ENCODE peak calls at places on chromosomes 11 and 22, in eight cellular contexts. One of them, this sample, is unnamed.

GRCh38 chr11:65445101-65445603 is 22.6 kb downstream of the NEAT1 start:
- DNase-seq in substantia nigra: no peak
- DNase-seq in right atrium auricular region: peak; percentile 65
- DNase-seq in tibial nerve: no peak
- DNase-seq in cardiac muscle cell: peak; percentile 43
- DNase-seq in tibial artery: no peak
- DNase-seq in left ventricle myocardium inferior: no peak
- DNase-seq in right cardiac atrium: no peak
- DNase-seq in this sample: no peak

GRCh38 chr22:35705141-35705540 is 12.5 kb upstream of the APOL5 start:
- DNase-seq in tibial artery: no peak
- DNase-seq in right atrium auricular region: no peak
- DNase-seq in right cardiac atrium: no peak
- DNase-seq in substantia nigra: no peak
- DNase-seq in cardiac muscle cell: peak; percentile 87
- DNase-seq in left ventricle myocardium inferior: no peak
- DNase-seq in tibial nerve: no peak
- DNase-seq in this sample: no peak

GRCh38 chr11:86676533-86677154 is 4.2 kb upstream of the ME3 start:
- DNase-seq in substantia nigra: no peak
- DNase-seq in tibial artery: no peak
- DNase-seq in left ventricle myocardium inferior: no peak
- DNase-seq in right cardiac atrium: no peak
- DNase-seq in right atrium auricular region: no peak
- DNase-seq in tibial nerve: no peak
- DNase-seq in cardiac muscle cell: peak; percentile 27
- DNase-seq in this sample: no peak

GRCh38 chr11:1120532-1121342 is 37.0 kb upstream of the MUC5AC start:
- DNase-seq in cardiac muscle cell: no peak
- DNase-seq in tibial artery: peak; percentile 16
- DNase-seq in tibial nerve: no peak
- DNase-seq in substantia nigra: no peak
- DNase-seq in right atrium auricular region: no peak
- DNase-seq in right cardiac atrium: peak; percentile 56
- DNase-seq in left ventricle myocardium inferior: no peak
- DNase-seq in this sample: peak; percentile 47

GRCh38 chr11:67614730-67615454 is 8.2 kb downstream of the NDUFV1 start:
- DNase-seq in cardiac muscle cell: no peak
- DNase-seq in left ventricle myocardium inferior: no peak
- DNase-seq in right atrium auricular region: no peak
- DNase-seq in substantia nigra: no peak
- DNase-seq in tibial artery: no peak
- DNase-seq in tibial nerve: no peak
- DNase-seq in right cardiac atrium: peak; percentile 59
- DNase-seq in this sample: no peak

GRCh38 chr11:74707602-74708510 is 23.4 kb downstream of the CHRDL2 start:
- DNase-seq in cardiac muscle cell: no peak
- DNase-seq in right atrium auricular region: no peak
- DNase-seq in tibial nerve: no peak
- DNase-seq in right cardiac atrium: peak; percentile 14
- DNase-seq in tibial artery: no peak
- DNase-seq in substantia nigra: no peak
- DNase-seq in left ventricle myocardium inferior: no peak
- DNase-seq in this sample: no peak

GRCh38 chr11:114163830-114164401 is 104.4 kb downstream of the ZBTB16 start:
- DNase-seq in left ventricle myocardium inferior: peak; percentile 48
- DNase-seq in right cardiac atrium: no peak
- DNase-seq in cardiac muscle cell: peak; percentile 70
- DNase-seq in tibial nerve: peak; percentile 74
- DNase-seq in substantia nigra: no peak
- DNase-seq in tibial artery: peak; percentile 82
- DNase-seq in right atrium auricular region: peak; percentile 85
- DNase-seq in this sample: peak; percentile 95

GRCh38 chr11:88799749-88800500 is 265.9 kb downstream of the GRM5 start:
- DNase-seq in right atrium auricular region: no peak
- DNase-seq in cardiac muscle cell: no peak
- DNase-seq in tibial artery: no peak
- DNase-seq in substantia nigra: no peak
- DNase-seq in left ventricle myocardium inferior: no peak
- DNase-seq in right cardiac atrium: no peak
- DNase-seq in tibial nerve: no peak
- DNase-seq in this sample: no peak

GRCh38 chr11:34773211-34773610 is 143.0 kb downstream of the APIP start:
- DNase-seq in substantia nigra: no peak
- DNase-seq in left ventricle myocardium inferior: no peak
- DNase-seq in right cardiac atrium: no peak
- DNase-seq in right atrium auricular region: no peak
- DNase-seq in tibial artery: no peak
- DNase-seq in tibial nerve: no peak
- DNase-seq in cardiac muscle cell: no peak
- DNase-seq in this sample: no peak

GRCh38 chr22:42330953-42331525 is 60.6 kb upstream of the TCF20 start:
- DNase-seq in left ventricle myocardium inferior: no peak
- DNase-seq in right cardiac atrium: no peak
- DNase-seq in tibial artery: no peak
- DNase-seq in substantia nigra: peak; percentile 34
- DNase-seq in tibial nerve: no peak
- DNase-seq in cardiac muscle cell: no peak
- DNase-seq in right atrium auricular region: no peak
- DNase-seq in this sample: no peak

GRCh38 chr22:43534916-43535315 is 123.1 kb downstream of the MPPED1 start:
- DNase-seq in tibial artery: no peak
- DNase-seq in left ventricle myocardium inferior: no peak
- DNase-seq in right cardiac atrium: no peak
- DNase-seq in tibial nerve: no peak
- DNase-seq in cardiac muscle cell: no peak
- DNase-seq in right atrium auricular region: no peak
- DNase-seq in substantia nigra: no peak
- DNase-seq in this sample: no peak

GRCh38 chr22:48720662-48721393 is 1106.8 kb downstream of the BRD1 start:
- DNase-seq in right cardiac atrium: peak; percentile 34
- DNase-seq in substantia nigra: no peak
- DNase-seq in cardiac muscle cell: no peak
- DNase-seq in left ventricle myocardium inferior: no peak
- DNase-seq in tibial artery: no peak
- DNase-seq in right atrium auricular region: no peak
- DNase-seq in tibial nerve: no peak
- DNase-seq in this sample: peak; percentile 32

GRCh38 chr11:129884581-129884980 is 10.8 kb downstream of the NFRKB start:
- DNase-seq in tibial nerve: no peak
- DNase-seq in right atrium auricular region: no peak
- DNase-seq in cardiac muscle cell: no peak
- DNase-seq in left ventricle myocardium inferior: no peak
- DNase-seq in tibial artery: no peak
- DNase-seq in substantia nigra: no peak
- DNase-seq in right cardiac atrium: no peak
- DNase-seq in this sample: no peak

GRCh38 chr22:46068908-46069481 is 81.3 kb upstream of the PPARA start:
- DNase-seq in substantia nigra: no peak
- DNase-seq in right atrium auricular region: no peak
- DNase-seq in tibial nerve: no peak
- DNase-seq in cardiac muscle cell: peak; percentile 48
- DNase-seq in left ventricle myocardium inferior: peak; percentile 27
- DNase-seq in tibial artery: peak; percentile 20
- DNase-seq in right cardiac atrium: peak; percentile 61
- DNase-seq in this sample: peak; percentile 71

GRCh38 chr11:32584921-32585320 is 1.3 kb downstream of the EIF3M start:
- DNase-seq in right atrium auricular region: no peak
- DNase-seq in right cardiac atrium: no peak
- DNase-seq in tibial artery: no peak
- DNase-seq in substantia nigra: no peak
- DNase-seq in cardiac muscle cell: no peak
- DNase-seq in left ventricle myocardium inferior: no peak
- DNase-seq in tibial nerve: no peak
- DNase-seq in this sample: no peak

GRCh38 chr11:117670443-117670842 is 126.6 kb downstream of the DSCAML1 start:
- DNase-seq in tibial artery: no peak
- DNase-seq in cardiac muscle cell: no peak
- DNase-seq in right cardiac atrium: no peak
- DNase-seq in left ventricle myocardium inferior: no peak
- DNase-seq in tibial nerve: no peak
- DNase-seq in substantia nigra: peak; percentile 40
- DNase-seq in right atrium auricular region: no peak
- DNase-seq in this sample: no peak

GRCh38 chr11:64885367-64886286 is 7.2 kb upstream of the EHD1 start:
- DNase-seq in cardiac muscle cell: peak; percentile 91
- DNase-seq in left ventricle myocardium inferior: no peak
- DNase-seq in tibial nerve: no peak
- DNase-seq in substantia nigra: no peak
- DNase-seq in tibial artery: no peak
- DNase-seq in right atrium auricular region: no peak
- DNase-seq in right cardiac atrium: no peak
- DNase-seq in this sample: no peak

GRCh38 chr11:110130642-110131238 is 37.5 kb downstream of the ZC3H12C start:
- DNase-seq in right atrium auricular region: no peak
- DNase-seq in substantia nigra: peak; percentile 17
- DNase-seq in cardiac muscle cell: peak; percentile 70
- DNase-seq in right cardiac atrium: no peak
- DNase-seq in left ventricle myocardium inferior: no peak
- DNase-seq in tibial nerve: no peak
- DNase-seq in tibial artery: no peak
- DNase-seq in this sample: no peak

GRCh38 chr11:110128161-110128560 is 35.0 kb downstream of the ZC3H12C start:
- DNase-seq in right atrium auricular region: no peak
- DNase-seq in cardiac muscle cell: peak; percentile 42
- DNase-seq in left ventricle myocardium inferior: no peak
- DNase-seq in tibial nerve: no peak
- DNase-seq in right cardiac atrium: no peak
- DNase-seq in substantia nigra: no peak
- DNase-seq in tibial artery: no peak
- DNase-seq in this sample: no peak

GRCh38 chr11:110133182-110133581 is 40.0 kb downstream of the ZC3H12C start:
- DNase-seq in right cardiac atrium: no peak
- DNase-seq in tibial nerve: no peak
- DNase-seq in cardiac muscle cell: no peak
- DNase-seq in substantia nigra: no peak
- DNase-seq in tibial artery: no peak
- DNase-seq in left ventricle myocardium inferior: no peak
- DNase-seq in right atrium auricular region: no peak
- DNase-seq in this sample: no peak

GRCh38 chr11:110131386-110132123 is 38.4 kb downstream of the ZC3H12C start:
- DNase-seq in tibial nerve: no peak
- DNase-seq in right cardiac atrium: no peak
- DNase-seq in left ventricle myocardium inferior: no peak
- DNase-seq in right atrium auricular region: no peak
- DNase-seq in substantia nigra: no peak
- DNase-seq in cardiac muscle cell: no peak
- DNase-seq in tibial artery: no peak
- DNase-seq in this sample: no peak

DNA sequence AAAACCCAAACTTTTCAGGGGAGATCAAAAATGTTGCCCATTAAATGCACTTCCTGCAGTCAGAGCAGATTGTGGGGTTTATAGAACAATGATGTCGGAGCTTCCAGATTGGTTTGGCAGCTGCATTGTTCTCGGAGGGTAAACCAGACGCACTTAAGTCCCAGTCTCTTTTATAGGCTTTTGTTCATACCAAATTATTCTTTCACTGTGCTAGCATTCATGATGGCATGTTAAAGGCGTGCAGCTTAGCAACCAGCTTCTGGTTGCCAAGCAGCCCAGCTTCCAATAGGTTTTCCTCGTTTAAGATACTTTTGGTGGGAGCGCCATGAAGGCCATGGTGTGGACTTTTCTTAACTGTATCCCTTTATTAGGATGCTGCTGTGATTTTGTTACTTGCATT is 40.9 kb downstream of the ZC3H12C start:
- DNase-seq in right cardiac atrium: no peak
- DNase-seq in tibial artery: no peak
- DNase-seq in right atrium auricular region: no peak
- DNase-seq in cardiac muscle cell: peak; percentile 26
- DNase-seq in tibial nerve: no peak
- DNase-seq in left ventricle myocardium inferior: no peak
- DNase-seq in substantia nigra: no peak
- DNase-seq in this sample: no peak
- H3K27ac ChIP-seq in right cardiac atrium: no peak overlapping the region
- H3K27ac ChIP-seq in tibial artery: no peak overlapping the region
- H3K27ac ChIP-seq in right atrium auricular region: no peak overlapping the region
- H3K27ac ChIP-seq in cardiac muscle cell: no peak overlapping the region
- H3K27ac ChIP-seq in tibial nerve: no peak overlapping the region
- H3K27ac ChIP-seq in left ventricle myocardium inferior: no peak overlapping the region
- H3K27ac ChIP-seq in substantia nigra: no peak overlapping the region
- H3K27ac ChIP-seq in this sample: no peak overlapping the region

GRCh38 chr22:38696606-38697005 is 4.1 kb downstream of the JOSD1 start:
- DNase-seq in tibial artery: no peak
- DNase-seq in right atrium auricular region: peak; percentile 71
- DNase-seq in substantia nigra: no peak
- DNase-seq in tibial nerve: no peak
- DNase-seq in left ventricle myocardium inferior: no peak
- DNase-seq in cardiac muscle cell: peak; percentile 83
- DNase-seq in right cardiac atrium: no peak
- DNase-seq in this sample: no peak
- H3K27ac ChIP-seq in tibial artery: peak overlapping the region; percentile 94
- H3K27ac ChIP-seq in right atrium auricular region: peak overlapping the region; percentile 100
- H3K27ac ChIP-seq in substantia nigra: peak overlapping the region; percentile 27
- H3K27ac ChIP-seq in tibial nerve: peak overlapping the region; percentile 9
- H3K27ac ChIP-seq in left ventricle myocardium inferior: peak overlapping the region; percentile 95
- H3K27ac ChIP-seq in cardiac muscle cell: no peak overlapping the region
- H3K27ac ChIP-seq in right cardiac atrium: peak overlapping the region; percentile 72
- H3K27ac ChIP-seq in this sample: peak overlapping the region; percentile 99

DNA sequence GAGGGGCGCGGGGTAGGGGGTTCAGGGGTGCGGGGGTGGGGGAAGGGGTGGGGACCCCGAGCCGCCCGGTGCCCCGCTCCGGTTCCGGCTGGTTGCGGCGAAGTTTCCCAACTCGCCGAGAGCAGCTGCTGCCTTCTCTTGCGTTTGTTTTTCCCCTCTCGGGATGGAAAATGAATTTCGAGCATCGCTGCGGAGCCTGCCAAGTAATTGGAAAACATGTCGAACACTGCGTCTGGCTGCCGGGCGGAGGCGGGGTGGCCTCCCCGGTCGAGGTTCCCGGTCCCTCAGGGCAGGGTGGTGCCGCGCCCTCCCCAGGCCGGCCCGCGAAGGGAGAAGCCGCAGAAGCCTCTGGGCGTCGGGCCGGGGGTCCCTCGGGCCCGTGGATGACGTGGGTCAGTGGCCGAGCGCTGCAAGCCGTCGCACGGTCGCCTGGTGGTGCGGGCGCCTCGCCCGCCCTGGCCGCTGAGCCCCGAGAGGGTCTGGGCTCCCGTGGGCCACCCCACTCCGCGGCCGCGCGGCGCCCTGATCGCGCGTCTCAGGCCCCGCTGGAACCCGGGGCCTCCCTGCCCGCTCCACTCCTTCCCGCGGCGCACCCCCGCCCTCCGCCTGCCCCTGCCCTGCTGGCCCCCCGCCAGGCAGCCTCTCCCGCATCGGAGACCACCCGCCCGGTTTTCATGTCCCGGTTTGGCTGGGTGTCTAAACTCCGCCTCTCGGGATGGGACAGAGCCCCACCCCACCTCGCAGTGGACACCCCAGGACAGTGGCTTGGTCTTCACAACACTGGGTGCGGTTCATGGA is 12.0 kb downstream of the SPATA19 start:
- DNase-seq in tibial artery: no peak
- DNase-seq in substantia nigra: no peak
- DNase-seq in tibial nerve: no peak
- DNase-seq in right atrium auricular region: peak; percentile 50
- DNase-seq in left ventricle myocardium inferior: no peak
- DNase-seq in right cardiac atrium: peak; percentile 74
- DNase-seq in cardiac muscle cell: no peak
- DNase-seq in this sample: no peak
- H3K27ac ChIP-seq in tibial artery: no peak overlapping the region
- H3K27ac ChIP-seq in substantia nigra: no peak overlapping the region
- H3K27ac ChIP-seq in tibial nerve: peak overlapping the region; percentile 7
- H3K27ac ChIP-seq in right atrium auricular region: no peak overlapping the region
- H3K27ac ChIP-seq in left ventricle myocardium inferior: no peak overlapping the region
- H3K27ac ChIP-seq in right cardiac atrium: no peak overlapping the region
- H3K27ac ChIP-seq in cardiac muscle cell: no peak overlapping the region
- H3K27ac ChIP-seq in this sample: no peak overlapping the region

GRCh38 chr11:18633256-18634139 is 644 bp downstream of the SPTY2D1 start:
- DNase-seq in right cardiac atrium: no peak
- DNase-seq in right atrium auricular region: no peak
- DNase-seq in left ventricle myocardium inferior: no peak
- DNase-seq in cardiac muscle cell: peak; percentile 13
- DNase-seq in tibial artery: no peak
- DNase-seq in tibial nerve: no peak
- DNase-seq in substantia nigra: no peak
- DNase-seq in this sample: peak; percentile 68
- H3K27ac ChIP-seq in right cardiac atrium: peak overlapping the region; percentile 87
- H3K27ac ChIP-seq in right atrium auricular region: peak overlapping the region; percentile 96
- H3K27ac ChIP-seq in left ventricle myocardium inferior: peak overlapping the region; percentile 96
- H3K27ac ChIP-seq in cardiac muscle cell: peak overlapping the region; percentile 86
- H3K27ac ChIP-seq in tibial artery: peak overlapping the region; percentile 98
- H3K27ac ChIP-seq in tibial nerve: peak overlapping the region; percentile 87
- H3K27ac ChIP-seq in substantia nigra: peak overlapping the region; percentile 91
- H3K27ac ChIP-seq in this sample: peak overlapping the region; percentile 93

This sample was measured in sigmoid colon.